ENCODE peak calls at places on chromosomes 1 and 21, in eight cellular contexts. W is body of pancreas, H is transverse colon, N is HFF-Myc, O is right lobe of liver, B is GM12865, K is foreskin fibroblast, J is pancreas. E is an unnamed sample.

GRCh38 chr1:22024485-22025367 is 23.3 kb downstream of the CELA3A start:
- DNase-seq in W (peak), N (peak), K (peak), B (peak), O (peak), J (peak), H (peak), E (peak)

GRCh38 chr1:80384960-80385359 is 1378.4 kb upstream of the ADGRL4 start:
- DNase-seq in J (no peak), O (no peak), K (no peak), H (no peak), W (no peak), B (no peak), N (no peak), E (no peak)

GRCh38 chr1:174451408-174451807 is 3.6 kb downstream of the GPR52 start:
- DNase-seq in J (no peak), O (no peak), H (no peak), B (no peak), K (no peak), N (no peak), W (no peak), E (no peak)

GRCh38 chr21:44515359-44516165 is 24.4 kb downstream of the KRTAP10-1 start:
- DNase-seq in H (no peak), J (no peak), B (no peak), N (no peak), K (no peak), O (peak), W (no peak), E (no peak)

GRCh38 chr1:214455971-214456867 is 95.2 kb downstream of the PTPN14 start:
- DNase-seq in N (no peak), O (no peak), K (no peak), W (no peak), J (no peak), H (no peak), B (no peak), E (no peak)

GRCh38 chr21:34609244-34609950 is 5.5 kb downstream of the RCAN1 start:
- DNase-seq in J (no peak), O (no peak), B (no peak), H (no peak), K (no peak), W (no peak), N (no peak), E (no peak)

GRCh38 chr1:158014702-158015320 is 21.4 kb downstream of the KIRREL1 start:
- DNase-seq in K (no peak), O (no peak), W (no peak), J (no peak), N (no peak), H (no peak), B (no peak), E (no peak)

GRCh38 chr1:110672753-110673108 is 2.0 kb downstream of the KCNA3 start:
- DNase-seq in O (no peak), B (peak), H (peak), N (no peak), J (no peak), K (no peak), W (no peak), E (peak)

GRCh38 chr1:215710340-215710971 is 143.4 kb downstream of the KCTD3 start:
- DNase-seq in O (no peak), B (peak), J (peak), N (peak), K (peak), W (peak), H (no peak), E (peak)

GRCh38 chr1:201266774-201267173 is 16.5 kb upstream of the PKP1 start:
- DNase-seq in N (peak), J (no peak), B (no peak), H (no peak), W (no peak), O (no peak), K (peak), E (no peak)

GRCh38 chr1:59485171-59485570 is 188.3 kb downstream of the FGGY start:
- DNase-seq in H (no peak), B (no peak), N (no peak), K (no peak), O (no peak), W (no peak), J (no peak), E (no peak)

GRCh38 chr1:160362168-160362941 is 4.5 kb upstream of the NHLH1 start:
- DNase-seq in K (no peak), W (no peak), B (no peak), O (no peak), H (no peak), J (no peak), N (no peak), E (no peak)

GRCh38 chr1:231699769-231700168 is 73.2 kb downstream of the DISC1 start:
- DNase-seq in H (no peak), B (no peak), O (no peak), J (no peak), N (no peak), K (no peak), W (no peak), E (no peak)

GRCh38 chr1:207129053-207129452 is 25.0 kb downstream of the C4BPA start:
- DNase-seq in B (no peak), H (no peak), O (no peak), J (no peak), K (no peak), N (no peak), W (no peak), E (no peak)

GRCh38 chr1:84887261-84887934 is 5.6 kb downstream of the LPAR3 start:
- DNase-seq in K (peak), W (peak), H (no peak), B (no peak), O (no peak), N (no peak), J (peak), E (no peak)

GRCh38 chr1:37556712-37557196 is at the start of gene DNALI1:
- DNase-seq in H (peak), K (peak), O (peak), W (peak), J (peak), N (no peak), B (peak), E (no peak)

GRCh38 chr1:104780470-104781078 is 1030.9 kb downstream of the AMY1C start:
- DNase-seq in K (peak), H (no peak), O (no peak), B (peak), J (no peak), N (no peak), W (no peak), E (peak)

GRCh38 chr1:70818391-70818790 is 229.2 kb downstream of the PTGER3 start:
- DNase-seq in H (no peak), O (no peak), K (no peak), N (no peak), W (no peak), B (no peak), J (no peak), E (no peak)

GRCh38 chr1:82273816-82274215 is 473.1 kb downstream of the ADGRL2 start:
- DNase-seq in B (no peak), K (peak), N (no peak), H (no peak), J (no peak), O (no peak), W (no peak), E (no peak)

GRCh38 chr1:167911413-167911812 is 2.5 kb downstream of the ADCY10 start:
- DNase-seq in J (peak), H (no peak), B (no peak), K (no peak), N (no peak), W (peak), O (no peak), E (no peak)

GRCh38 chr1:170010443-170010842 is 64.1 kb downstream of the KIFAP3 start:
- DNase-seq in H (peak), O (no peak), B (peak), N (no peak), K (peak), W (peak), J (peak), E (peak)

GRCh38 chr1:101187287-101187686 is 49.5 kb upstream of the S1PR1 start:
- DNase-seq in W (no peak), O (no peak), H (no peak), K (peak), J (no peak), N (no peak), B (no peak), E (no peak)

GRCh38 chr1:110689868-110690267 is 15.1 kb upstream of the KCNA3 start:
- DNase-seq in O (no peak), B (no peak), J (no peak), K (no peak), N (no peak), H (no peak), W (no peak), E (no peak)

GRCh38 chr1:94931254-94931841 is 4.4 kb upstream of the CNN3 start:
- DNase-seq in O (no peak), N (no peak), J (no peak), W (no peak), H (no peak), B (no peak), K (no peak), E (no peak)
- H3K4me3 ChIP-seq in O (no peak), N (no peak), J (no peak), W (no peak), H (no peak), B (no peak), K (no peak), E (no peak)

GRCh38 chr1:61322769-61323168 is 240.4 kb downstream of the NFIA start:
- DNase-seq in B (no peak), H (no peak), W (no peak), K (no peak), J (no peak), O (no peak), N (no peak), E (no peak)

GRCh38 chr1:61322008-61322744 is 239.8 kb downstream of the NFIA start:
- DNase-seq in W (no peak), K (no peak), O (no peak), H (no peak), B (no peak), J (no peak), N (no peak), E (no peak)

GRCh38 chr1:61320575-61320974 is 238.2 kb downstream of the NFIA start:
- DNase-seq in B (no peak), N (no peak), K (no peak), J (no peak), O (no peak), H (no peak), W (no peak), E (no peak)

GRCh38 chr1:61316493-61316892 is 234.1 kb downstream of the NFIA start:
- DNase-seq in B (no peak), J (no peak), O (no peak), N (no peak), K (no peak), H (no peak), W (no peak), E (no peak)

GRCh38 chr1:61318319-61319125 is 236.2 kb downstream of the NFIA start:
- DNase-seq in K (peak), J (peak), B (peak), W (peak), O (no peak), H (peak), N (peak), E (no peak)
- H3K4me3 ChIP-seq in K (peak), J (no peak), B (no peak), W (no peak), O (no peak), H (no peak), N (no peak), E (no peak)

DNA sequence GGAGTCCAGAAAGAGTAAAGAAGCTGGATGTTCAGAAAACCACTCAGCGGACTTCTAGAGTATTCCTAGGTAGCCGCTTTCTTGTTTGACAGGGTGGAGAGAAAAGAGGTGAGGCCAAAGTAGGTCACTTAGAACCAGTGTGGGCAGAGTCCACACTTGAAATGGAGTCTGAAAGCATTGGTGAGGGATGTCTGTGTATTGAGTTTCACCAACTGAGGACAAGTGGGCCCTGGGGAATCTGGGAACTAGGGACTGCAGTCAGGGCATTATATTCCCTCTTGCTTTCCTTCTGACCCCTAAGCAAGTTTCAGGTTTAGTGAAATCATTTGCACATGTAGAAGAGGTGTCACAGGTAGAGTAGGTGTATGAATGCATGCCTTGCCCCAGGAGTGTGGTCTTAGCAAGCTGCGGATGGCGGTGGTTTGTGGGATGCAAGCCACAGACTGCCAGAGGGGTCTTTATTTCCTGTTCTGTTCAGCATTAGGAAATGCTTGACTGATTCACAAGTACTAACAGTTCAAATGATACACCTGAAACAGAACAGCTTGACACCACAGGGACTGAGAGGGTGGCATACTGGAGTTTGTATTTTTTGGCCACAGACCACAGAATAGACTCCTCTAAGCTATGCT is 1.1 kb upstream of the GNG12 start:
- DNase-seq in J (no peak), K (no peak), N (no peak), O (no peak), B (peak), W (no peak), H (no peak), E (peak)
- H3K4me3 ChIP-seq in J (no peak), K (no peak), N (no peak), O (no peak), B (no peak), W (no peak), H (no peak), E (no peak)

GRCh38 chr21:38439957-38440356 is 58.3 kb downstream of the ERG start:
- DNase-seq in N (no peak), K (no peak), H (no peak), O (no peak), B (no peak), J (no peak), W (no peak), E (no peak)
- H3K4me3 ChIP-seq in N (no peak), K (no peak), H (no peak), O (no peak), B (no peak), J (no peak), W (no peak), E (no peak)

GRCh38 chr21:33019885-33020557 is 5.7 kb upstream of the OLIG2 start:
- DNase-seq in J (no peak), K (no peak), B (no peak), H (no peak), W (no peak), O (no peak), N (no peak), E (no peak)
- H3K4me3 ChIP-seq in J (peak), K (no peak), B (no peak), H (no peak), W (no peak), O (no peak), N (no peak), E (no peak)

GRCh38 chr1:26993237-26994019 is at the start of gene TRNP1:
- DNase-seq in N (no peak), J (peak), K (peak), W (peak), B (peak), O (peak), H (peak), E (peak)
- H3K4me3 ChIP-seq in N (peak), J (peak), K (peak), W (peak), B (peak), O (peak), H (peak), E (peak)

GRCh38 chr21:36700295-36700960 is 1.5 kb downstream of the SIM2 start:
- DNase-seq in J (no peak), B (no peak), W (no peak), N (no peak), K (no peak), H (no peak), O (no peak), E (no peak)
- H3K4me3 ChIP-seq in J (peak), B (no peak), W (no peak), N (no peak), K (no peak), H (peak), O (no peak), E (no peak)

E was measured in Jurkat, Clone E6-1.